ENCODE peak calls at places on chromosomes 1 and 21, in seven cellular contexts. K, R, W, P, D, Q and A are unnamed samples.

GRCh38 chr1:162412002-162412401 is at the start of gene SH2D1B:
- DNase-seq in K (no peak), R (no peak), W (no peak), P (no peak), Q (no peak), D (no peak), A (no peak)

GRCh38 chr1:36231191-36231590 is 6.9 kb downstream of the THRAP3 start:
- DNase-seq in P (no peak), D (no peak), R (no peak), W (no peak), Q (no peak), K (no peak), A (no peak)

GRCh38 chr1:209989525-209989924 is 51.5 kb downstream of the SYT14 start:
- DNase-seq in P (no peak), D (peak; percentile 4), K (no peak), R (no peak), Q (no peak), W (no peak), A (no peak)

GRCh38 chr1:22889213-22889827 is 83.3 kb downstream of the LACTBL1 start:
- DNase-seq in P (peak; percentile 15), Q (peak; percentile 69), W (peak; percentile 40), D (peak; percentile 40), R (no peak), K (peak; percentile 5), A (no peak)

GRCh38 chr21:35273331-35273730 is 224.2 kb upstream of the RUNX1 start:
- DNase-seq in P (no peak), K (no peak), Q (peak; percentile 13), R (no peak), D (no peak), W (no peak), A (no peak)

GRCh38 chr21:28959367-28960099 is 33.1 kb downstream of the LTN1 start:
- DNase-seq in W (no peak), D (no peak), P (no peak), Q (no peak), R (no peak), K (peak; percentile 39), A (peak; percentile 61)

GRCh38 chr1:241542199-241542907 is 10.2 kb downstream of the KMO start:
- DNase-seq in D (peak; percentile 21), Q (no peak), W (no peak), P (no peak), K (no peak), R (no peak), A (no peak)

GRCh38 chr1:111649648-111650047 is 30.1 kb downstream of the RAP1A start:
- DNase-seq in D (no peak), Q (no peak), W (no peak), K (no peak), P (no peak), R (no peak), A (no peak)

GRCh38 chr21:26795866-26796329 is 49.3 kb downstream of the ADAMTS1 start:
- DNase-seq in R (peak; percentile 90), Q (no peak), P (peak; percentile 32), D (no peak), K (peak; percentile 89), W (peak; percentile 96), A (peak; percentile 64)

GRCh38 chr1:203454986-203455471 is 20.6 kb upstream of the PRELP start:
- DNase-seq in W (no peak), Q (no peak), K (no peak), R (no peak), D (no peak), P (no peak), A (no peak)

GRCh38 chr1:2446861-2447260 is 29.2 kb upstream of the PLCH2 start:
- DNase-seq in K (no peak), Q (no peak), D (no peak), P (no peak), W (no peak), R (no peak), A (no peak)

GRCh38 chr1:101238041-101238515 is 1.3 kb downstream of the S1PR1 start:
- DNase-seq in P (no peak), Q (peak; percentile 39), D (no peak), K (no peak), R (no peak), W (no peak), A (no peak)

GRCh38 chr1:100360790-100361232 is 8.5 kb downstream of the CDC14A start:
- DNase-seq in P (no peak), D (no peak), K (no peak), Q (peak; percentile 24), R (peak; percentile 75), W (peak; percentile 66), A (no peak)

GRCh38 chr1:36136535-36136934 is 11.5 kb upstream of the COL8A2 start:
- DNase-seq in K (peak; percentile 66), Q (no peak), P (no peak), R (no peak), D (no peak), W (peak; percentile 47), A (no peak)

GRCh38 chr1:24149854-24150227 is 6.9 kb upstream of the IL22RA1 start:
- DNase-seq in K (peak; percentile 23), R (no peak), P (no peak), W (no peak), Q (no peak), D (peak; percentile 44), A (peak; percentile 10)

GRCh38 chr1:13913396-13913795 is 213.4 kb downstream of the PRDM2 start:
- DNase-seq in W (no peak), D (no peak), P (no peak), K (no peak), Q (no peak), R (no peak), A (no peak)

GRCh38 chr1:228398741-228399461 is 7.7 kb downstream of the TRIM11 start:
- DNase-seq in K (no peak), R (peak; percentile 54), Q (no peak), W (peak; percentile 13), P (no peak), D (no peak), A (no peak)

GRCh38 chr21:27581168-27581567 is 614.3 kb upstream of the ADAMTS5 start:
- DNase-seq in D (no peak), K (no peak), P (no peak), Q (no peak), R (no peak), W (no peak), A (no peak)

GRCh38 chr21:26007911-26008579 is 162.5 kb downstream of the APP start:
- DNase-seq in Q (no peak), K (peak; percentile 2), D (no peak), R (no peak), W (no peak), P (no peak), A (no peak)

GRCh38 chr1:228920791-228921190 is 185.5 kb downstream of the RHOU start:
- DNase-seq in K (no peak), Q (no peak), R (peak; percentile 63), D (no peak), P (no peak), W (no peak), A (no peak)

GRCh38 chr1:241591317-241591716 is 48.9 kb downstream of the CHML start:
- DNase-seq in P (no peak), K (peak; percentile 33), W (no peak), D (no peak), R (no peak), Q (no peak), A (no peak)

GRCh38 chr1:99818063-99818699 is 32.0 kb upstream of the AGL start:
- DNase-seq in K (peak; percentile 33), P (no peak), Q (no peak), R (no peak), D (no peak), W (no peak), A (no peak)

GRCh38 chr1:65323246-65323645 is 13.9 kb downstream of the DNAJC6 start:
- DNase-seq in P (no peak), Q (no peak), W (no peak), D (no peak), R (no peak), K (no peak), A (no peak)

GRCh38 chr1:150233359-150234308 is 2.3 kb downstream of the ANP32E start:
- DNase-seq in K (no peak), R (no peak), D (peak; percentile 77), W (peak; percentile 60), Q (no peak), P (no peak), A (no peak)

GRCh38 chr1:27539901-27540861 is 50.2 kb upstream of the WASF2 start:
- DNase-seq in D (no peak), R (peak; percentile 76), Q (no peak), P (no peak), K (peak; percentile 70), W (no peak), A (peak; percentile 81)

GRCh38 chr1:212514782-212515181 is 82.1 kb downstream of the NENF start:
- DNase-seq in R (no peak), W (no peak), K (no peak), D (no peak), P (no peak), Q (peak; percentile 84), A (no peak)

GRCh38 chr1:217917277-217917887 is 286.2 kb downstream of the SPATA17 start:
- DNase-seq in K (no peak), W (no peak), D (no peak), P (no peak), Q (no peak), R (no peak), A (no peak)

GRCh38 chr1:193412748-193413147 is 226.3 kb upstream of the B3GALT2 start:
- DNase-seq in W (no peak), K (no peak), P (no peak), D (no peak), Q (no peak), R (no peak), A (no peak)
- H3K4me3 ChIP-seq in W (no peak overlapping the region), K (no peak overlapping the region), P (no peak overlapping the region), D (no peak overlapping the region), Q (no peak overlapping the region), R (no peak overlapping the region), A (no peak overlapping the region)

GRCh38 chr1:6419397-6419802 is 319 bp downstream of the HES2 start:
- DNase-seq in Q (peak; percentile 91), R (no peak), W (no peak), K (no peak), P (no peak), D (peak; percentile 60), A (no peak)
- H3K4me3 ChIP-seq in Q (peak overlapping the region; percentile 42), R (no peak overlapping the region), W (peak overlapping the region; percentile 3), K (no peak overlapping the region), P (no peak overlapping the region), D (no peak overlapping the region), A (peak overlapping the region; percentile 23)

DNA sequence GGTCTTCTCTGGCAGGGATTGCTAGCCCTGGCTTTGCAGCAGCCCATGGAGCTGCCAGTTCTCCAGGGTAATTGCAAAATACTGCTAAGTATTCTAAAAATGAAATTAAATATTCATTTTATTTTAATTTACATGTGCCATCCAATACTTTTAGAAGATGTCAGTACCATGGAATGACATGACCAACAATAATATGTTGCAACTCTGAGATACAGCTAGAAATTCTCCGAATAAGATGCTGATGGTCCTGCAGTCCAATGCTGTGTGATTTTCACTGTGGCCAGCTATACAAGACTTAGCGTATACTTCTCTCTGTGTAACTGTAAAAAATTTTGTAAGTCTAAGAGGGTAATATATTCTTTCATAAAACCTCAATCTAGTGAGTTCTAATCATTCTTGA is 20.0 kb upstream of the WARS2 start:
- DNase-seq in Q (no peak), K (no peak), R (no peak), D (no peak), P (no peak), W (no peak), A (no peak)
- H3K4me3 ChIP-seq in Q (no peak overlapping the region), K (no peak overlapping the region), R (no peak overlapping the region), D (no peak overlapping the region), P (no peak overlapping the region), W (no peak overlapping the region), A (no peak overlapping the region)

GRCh38 chr1:230976825-230977747 is 1.6 kb downstream of the TTC13 start:
- DNase-seq in Q (peak; percentile 7), R (no peak), K (no peak), P (no peak), W (no peak), D (peak; percentile 3), A (no peak)
- H3K4me3 ChIP-seq in Q (no peak overlapping the region), R (peak overlapping the region; percentile 65), K (no peak overlapping the region), P (peak overlapping the region; percentile 74), W (no peak overlapping the region), D (peak overlapping the region; percentile 74), A (no peak overlapping the region)

GRCh38 chr1:42463906-42464305 is 820 bp downstream of the CCDC30 start:
- DNase-seq in K (no peak), W (no peak), P (no peak), R (no peak), D (no peak), Q (no peak), A (no peak)
- H3K4me3 ChIP-seq in K (peak overlapping the region; percentile 74), W (peak overlapping the region; percentile 56), P (peak overlapping the region; percentile 72), R (no peak overlapping the region), D (no peak overlapping the region), Q (peak overlapping the region; percentile 62), A (peak overlapping the region; percentile 77)